ENCODE peak calls at places on chromosome 10, in six cellular contexts. W, H, M, N, C and O are unnamed samples.

GRCh38 chr10:60951272-60951724 is 7.3 kb upstream of the RHOBTB1 start:
- DNase-seq in M (no peak), N (no peak), W (no peak), C (no peak), H (no peak), O (no peak)

GRCh38 chr10:102654566-102654965 is 10.3 kb downstream of the TRIM8 start:
- DNase-seq in N (no peak), W (no peak), C (no peak), M (no peak), H (no peak), O (no peak)

GRCh38 chr10:112497347-112497950 is 50.4 kb downstream of the VTI1A start:
- DNase-seq in N (no peak), C (no peak), W (no peak), M (no peak), H (no peak), O (no peak)

GRCh38 chr10:59793924-59794323 is 40.7 kb upstream of the MRLN start:
- DNase-seq in N (no peak), H (no peak), W (no peak), C (no peak), M (no peak), O (no peak)

GRCh38 chr10:103854687-103855423 is 521 bp downstream of the SH3PXD2A start:
- DNase-seq in H (peak; percentile 14), C (peak; percentile 42), W (peak; percentile 63), M (no peak), N (no peak), O (peak; percentile 10)

GRCh38 chr10:23917251-23917908 is 291.6 kb upstream of the KIAA1217 start:
- DNase-seq in M (no peak), W (no peak), C (no peak), H (no peak), N (no peak), O (no peak)

GRCh38 chr10:125868372-125868975 is 12.6 kb downstream of the DHX32 start:
- DNase-seq in H (no peak), W (peak; percentile 54), M (no peak), C (peak; percentile 37), N (no peak), O (peak; percentile 15)

GRCh38 chr10:79142064-79142491 is 73.3 kb downstream of the ZMIZ1 start:
- DNase-seq in M (peak; percentile 79), W (no peak), C (no peak), H (no peak), N (no peak), O (no peak)

GRCh38 chr10:3339531-3339950 is 167.0 kb upstream of the PITRM1 start:
- DNase-seq in C (no peak), H (no peak), M (no peak), W (no peak), N (no peak), O (no peak)

GRCh38 chr10:62456611-62457101 is 82.5 kb downstream of the ZNF365 start:
- DNase-seq in W (no peak), C (no peak), H (no peak), M (no peak), N (no peak), O (no peak)

GRCh38 chr10:95655571-95656290 is 780 bp downstream of the ALDH18A1 start:
- DNase-seq in H (no peak), W (peak; percentile 47), N (no peak), C (no peak), M (no peak), O (peak; percentile 43)

GRCh38 chr10:17504547-17505245 is 50.3 kb upstream of the ST8SIA6 start:
- DNase-seq in H (no peak), C (no peak), N (no peak), M (no peak), W (no peak), O (no peak)

GRCh38 chr10:122192142-122192541 is 79.0 kb upstream of the BTBD16 start:
- DNase-seq in W (peak; percentile 86), N (no peak), C (no peak), M (no peak), H (peak; percentile 31), O (peak; percentile 56)

GRCh38 chr10:86632009-86632800 is 22.1 kb upstream of the OPN4 start:
- DNase-seq in M (no peak), N (no peak), H (no peak), C (no peak), W (peak; percentile 91), O (no peak)

GRCh38 chr10:17220652-17221100 is 7.4 kb upstream of the VIM start:
- DNase-seq in H (no peak), W (no peak), C (no peak), N (no peak), M (no peak), O (no peak)

GRCh38 chr10:14688606-14689005 is 86.1 kb downstream of the FAM107B start:
- DNase-seq in M (no peak), H (no peak), C (no peak), W (no peak), N (no peak), O (no peak)

GRCh38 chr10:60048146-60048545 is 141.8 kb upstream of the CCDC6 start:
- DNase-seq in N (no peak), W (peak; percentile 80), C (no peak), M (no peak), H (no peak), O (no peak)

GRCh38 chr10:34089294-34089693 is 725.8 kb downstream of the PARD3 start:
- DNase-seq in N (no peak), W (no peak), M (no peak), C (no peak), H (no peak), O (no peak)

GRCh38 chr10:118033905-118034304 is 12.8 kb downstream of the RAB11FIP2 start:
- DNase-seq in C (no peak), H (no peak), N (no peak), M (no peak), W (no peak), O (no peak)

GRCh38 chr10:69508738-69509340 is 57.6 kb downstream of the TSPAN15 start:
- DNase-seq in C (no peak), H (no peak), M (no peak), W (no peak), N (no peak), O (no peak)

GRCh38 chr10:103470755-103471653 is 8.0 kb downstream of the CALHM3 start:
- DNase-seq in W (no peak), M (peak; percentile 54), H (no peak), C (peak; percentile 90), N (peak; percentile 67), O (peak; percentile 84)

GRCh38 chr10:34824870-34825269 is 9.8 kb upstream of the PARD3 start:
- DNase-seq in H (no peak), C (no peak), W (peak; percentile 39), M (no peak), N (no peak), O (no peak)

GRCh38 chr10:77818378-77818777 is 108.2 kb downstream of the DLG5 start:
- DNase-seq in H (no peak), N (no peak), C (no peak), W (no peak), M (no peak), O (no peak)

GRCh38 chr10:59229451-59229850 is 53.0 kb downstream of the PHYHIPL start:
- DNase-seq in N (no peak), C (no peak), M (no peak), W (no peak), H (no peak), O (no peak)

GRCh38 chr10:44069573-44069972 is 315.3 kb downstream of the CXCL12 start:
- DNase-seq in C (no peak), H (no peak), M (no peak), W (no peak), N (no peak), O (no peak)

GRCh38 chr10:119783665-119784027 is 57.8 kb downstream of the INPP5F start:
- DNase-seq in C (no peak), H (no peak), N (no peak), M (no peak), W (no peak), O (no peak)

GRCh38 chr10:114258274-114258840 is 19.3 kb downstream of the VWA2 start:
- DNase-seq in H (no peak), N (no peak), W (no peak), M (no peak), C (no peak), O (peak; percentile 23)

GRCh38 chr10:110209926-110210662 is 2.7 kb downstream of the MXI1 start:
- DNase-seq in W (peak; percentile 53), M (no peak), C (no peak), H (peak; percentile 53), N (peak; percentile 60), O (peak; percentile 35)

GRCh38 chr10:48636231-48636630 is 31.4 kb upstream of the ARHGAP22 start:
- DNase-seq in C (no peak), M (no peak), W (no peak), H (no peak), N (no peak), O (no peak)

GRCh38 chr10:28946479-28946878 is 269.2 kb downstream of the BAMBI start:
- DNase-seq in C (no peak), N (no peak), H (no peak), M (no peak), W (no peak), O (no peak)

GRCh38 chr10:103590744-103591291 is 97.3 kb downstream of the NEURL1 start:
- DNase-seq in N (no peak), M (no peak), H (no peak), C (no peak), W (no peak), O (no peak)

GRCh38 chr10:100403734-100404133 is 56.7 kb downstream of the SCD start:
- DNase-seq in W (no peak), M (no peak), C (no peak), N (no peak), H (no peak), O (no peak)

GRCh38 chr10:30434273-30435067 is 486 bp downstream of the MAP3K8 start:
- DNase-seq in M (peak; percentile 94), C (peak; percentile 75), N (peak; percentile 63), W (peak; percentile 79), H (peak; percentile 24), O (peak; percentile 66)

GRCh38 chr10:54594289-54594688 is 206.7 kb downstream of the PCDH15 start:
- DNase-seq in W (no peak), C (no peak), H (no peak), N (no peak), M (no peak), O (no peak)

GRCh38 chr10:67115972-67116371 is 190.1 kb downstream of the LRRTM3 start:
- DNase-seq in N (no peak), W (no peak), C (no peak), M (no peak), H (no peak), O (no peak)